ENCODE peak calls at places on chromosomes 16 and 17, in eight cellular contexts. C is prostate gland, B is transverse colon, E is left ventricle myocardium inferior, R is heart left ventricle, N is thoracic aorta, V is ascending aorta, P is heart right ventricle. S is an unnamed sample.

GRCh38 chr17:7914771-7915610 is 1.1 kb downstream of the RNF227 start:
- DNase-seq in C (peak; percentile 59), B (peak; percentile 29), P (no peak), N (no peak), E (peak; percentile 21), V (peak; percentile 71), R (peak; percentile 52), S (no peak)

GRCh38 chr17:4607773-4608187 is 23.5 kb downstream of the SMTNL2 start:
- DNase-seq in C (no peak), R (peak; percentile 76), B (peak; percentile 54), E (peak; percentile 83), N (no peak), P (peak; percentile 68), V (no peak), S (no peak)

GRCh38 chr16:17469011-17469741 is 1.6 kb downstream of the XYLT1 start:
- DNase-seq in B (peak; percentile 20), N (no peak), R (no peak), E (no peak), P (no peak), C (no peak), V (no peak), S (no peak)

GRCh38 chr16:11084484-11085024 is 140.2 kb downstream of the CLEC16A start:
- DNase-seq in V (no peak), R (no peak), C (no peak), E (no peak), N (no peak), P (no peak), B (no peak), S (no peak)

GRCh38 chr16:27572711-27573110 is 22.8 kb downstream of the KATNIP start:
- DNase-seq in R (no peak), N (no peak), E (no peak), C (no peak), B (no peak), P (no peak), V (no peak), S (no peak)

GRCh38 chr17:21201302-21201602 is 12.7 kb downstream of the TMEM11 start:
- DNase-seq in P (no peak), V (no peak), N (no peak), B (no peak), C (peak; percentile 25), R (peak; percentile 54), E (peak; percentile 44), S (no peak)

GRCh38 chr17:57114085-57114673 is 29.1 kb downstream of the AKAP1 start:
- DNase-seq in B (peak; percentile 68), R (peak; percentile 48), V (no peak), C (no peak), P (peak; percentile 52), N (no peak), E (peak; percentile 56), S (no peak)

GRCh38 chr16:13168091-13168572 is 266.7 kb downstream of the SHISA9 start:
- DNase-seq in C (no peak), P (no peak), E (no peak), N (no peak), B (no peak), V (no peak), R (no peak), S (no peak)

GRCh38 chr17:75959046-75959838 is 18.4 kb upstream of the FBF1 start:
- DNase-seq in E (no peak), P (no peak), N (no peak), C (no peak), B (no peak), V (no peak), R (no peak), S (no peak)

GRCh38 chr16:85843471-85844168 is 44.1 kb downstream of the COX4I1 start:
- DNase-seq in C (no peak), V (no peak), R (no peak), E (no peak), B (no peak), P (no peak), N (no peak), S (no peak)

GRCh38 chr17:6106212-6106611 is 36.0 kb downstream of the WSCD1 start:
- DNase-seq in P (no peak), B (no peak), V (no peak), N (no peak), E (no peak), R (no peak), C (no peak), S (no peak)

GRCh38 chr16:89246383-89246902 is 28.9 kb downstream of the ZNF778 start:
- DNase-seq in P (no peak), B (no peak), C (no peak), V (no peak), R (no peak), E (no peak), N (no peak), S (no peak)

GRCh38 chr16:87221633-87222032 is 95.6 kb downstream of the C16orf95 start:
- DNase-seq in N (no peak), P (no peak), R (no peak), E (no peak), C (no peak), V (no peak), B (no peak), S (no peak)

GRCh38 chr16:50841081-50841886 is 99.4 kb downstream of the CYLD start:
- DNase-seq in V (no peak), E (no peak), B (no peak), P (no peak), N (no peak), C (no peak), R (no peak), S (no peak)

GRCh38 chr16:86735727-86736126 is 157.4 kb downstream of the FOXL1 start:
- DNase-seq in N (no peak), C (no peak), P (no peak), E (no peak), R (no peak), B (no peak), V (no peak), S (no peak)

GRCh38 chr16:12067714-12068401 is 91.3 kb downstream of the SNX29 start:
- DNase-seq in C (peak; percentile 44), V (peak; percentile 82), P (no peak), R (peak; percentile 41), N (no peak), B (peak; percentile 62), E (no peak), S (peak; percentile 25)

GRCh38 chr17:40025991-40026815 is 11.0 kb downstream of the CSF3 start:
- DNase-seq in E (no peak), V (no peak), N (no peak), B (no peak), C (peak; percentile 62), P (no peak), R (no peak), S (no peak)

GRCh38 chr17:17681744-17682292 is 560 bp downstream of the RAI1 start:
- DNase-seq in R (peak; percentile 64), P (peak; percentile 56), V (no peak), C (peak; percentile 39), E (peak; percentile 49), B (peak; percentile 40), N (no peak), S (peak; percentile 73)

GRCh38 chr17:1830288-1830687 is 483 bp downstream of the RPA1 start:
- DNase-seq in R (no peak), E (no peak), N (no peak), B (peak; percentile 13), V (no peak), C (peak; percentile 9), P (no peak), S (no peak)

DNA sequence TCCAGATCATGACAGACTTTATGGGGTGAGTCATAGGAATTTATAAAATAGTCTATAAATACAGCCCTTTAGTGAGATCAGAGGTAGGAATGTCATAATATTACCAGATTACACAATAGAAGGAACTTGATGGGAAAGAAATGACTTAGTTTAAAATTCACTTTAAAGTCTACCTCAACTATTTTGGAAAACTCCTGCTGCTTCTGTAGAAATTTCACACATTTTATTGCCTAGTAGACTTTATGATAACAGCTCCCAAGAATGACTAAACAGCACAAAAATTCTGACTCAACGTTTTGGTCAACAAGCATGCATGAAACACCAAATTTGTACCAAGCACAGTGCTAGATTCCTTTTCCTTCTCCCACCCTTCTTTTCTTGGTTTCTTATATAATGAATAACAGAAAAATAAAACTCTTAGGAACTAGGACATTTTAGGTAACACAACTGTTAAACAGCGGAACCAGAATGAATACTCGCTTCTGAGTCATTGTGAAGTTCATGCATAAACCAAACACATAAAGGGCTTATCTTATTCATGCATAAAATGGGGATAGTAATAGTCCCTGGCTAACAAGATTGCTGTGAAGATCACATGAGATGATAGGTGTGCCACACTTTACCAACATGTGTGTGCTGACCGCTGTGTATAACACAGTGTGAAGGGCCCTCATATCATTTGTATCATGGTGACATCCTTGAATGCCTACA is 243.9 kb downstream of the CDH8 start:
- DNase-seq in B (no peak), C (no peak), R (no peak), N (no peak), P (no peak), E (no peak), V (no peak), S (no peak)
- TF ChIP-seq CTCF in B (no peak), C (no peak), R (no peak), N (no peak), P (no peak), E (no peak), V (no peak), S (no peak)

GRCh38 chr16:35447010-35447558 is 1987.7 kb downstream of the TP53TG3F start:
- DNase-seq in V (no peak), E (no peak), P (no peak), B (no peak), C (no peak), N (no peak), R (no peak), S (no peak)
- H3K9me3 ChIP-seq in V (no peaks in the 10 kb centered on the region), E (peaks cover 90% of the 10 kb centered on the region), P (peaks cover 9% of the 10 kb centered on the region), B (peaks cover 13% of the 10 kb centered on the region), C (no peaks in the 10 kb centered on the region), N (peaks cover 11% of the 10 kb centered on the region), R (no peaks in the 10 kb centered on the region), S (peaks cover 82% of the 10 kb centered on the region)

DNA sequence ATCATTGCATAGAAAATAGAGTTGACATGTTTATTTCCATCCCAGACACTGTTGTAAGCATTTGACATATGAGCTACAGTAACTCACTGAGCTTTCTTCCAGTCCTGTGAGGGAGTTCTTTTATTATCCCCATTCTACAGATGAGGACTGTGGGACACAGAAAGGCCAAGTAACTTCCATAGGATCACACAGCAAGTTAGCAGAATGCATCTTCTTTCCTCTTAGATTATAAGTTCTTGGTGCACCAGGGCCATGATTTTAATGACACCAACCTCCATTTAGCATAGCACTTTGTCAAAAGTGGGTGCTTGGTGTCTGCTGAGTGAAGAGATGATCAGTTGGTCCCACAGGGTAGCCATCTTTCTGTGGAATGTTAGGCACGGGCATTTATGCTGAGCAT is 12.7 kb downstream of the JPT2 start:
- DNase-seq in R (no peak), C (no peak), P (no peak), E (no peak), B (no peak), V (no peak), N (no peak), S (no peak)
- H3K36me3 ChIP-seq in R (peaks cover 78% of the 10 kb centered on the region), C (no peaks in the 10 kb centered on the region), P (no peaks in the 10 kb centered on the region), E (peaks cover 82% of the 10 kb centered on the region), B (no peaks in the 10 kb centered on the region), V (peaks cover 31% of the 10 kb centered on the region), N (peaks cover 2% of the 10 kb centered on the region), S (no peaks in the 10 kb centered on the region)

DNA sequence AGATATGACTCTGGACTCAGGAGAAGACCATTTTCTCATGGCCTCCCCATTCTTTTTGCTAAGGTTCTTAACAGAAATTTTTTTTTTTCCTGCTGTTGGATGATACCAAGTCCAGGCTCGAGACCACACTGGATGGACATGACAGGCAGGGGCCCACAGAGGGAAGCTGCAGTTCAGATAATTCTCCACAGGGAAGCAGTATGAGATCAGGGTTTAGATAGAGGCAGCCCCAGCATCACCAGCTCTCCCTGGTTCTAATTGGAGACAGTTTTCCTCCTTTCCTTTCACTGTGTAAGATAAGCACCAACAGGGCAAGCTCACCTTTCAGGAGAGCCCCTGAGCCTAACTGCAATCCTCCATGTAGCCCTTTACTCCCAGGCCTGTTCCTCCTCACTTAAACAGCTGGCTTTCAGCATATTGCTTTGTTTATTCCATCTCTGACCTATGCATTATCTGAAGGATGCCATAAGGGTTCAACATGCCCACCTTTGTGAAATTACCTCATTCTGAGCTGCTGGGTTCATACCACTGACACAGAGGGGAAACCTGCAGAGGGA is 108.1 kb downstream of the SNX11 start:
- DNase-seq in V (no peak), E (no peak), B (peak; percentile 11), P (no peak), N (no peak), C (no peak), R (no peak), S (no peak)
- TF ChIP-seq CTCF in V (peak; percentile 19), E (peak; percentile 62), B (peak; percentile 55), P (peak; percentile 66), N (no peak), C (no peak), R (no peak), S (peak; percentile 25)

S was measured in mucosa of descending colon.